ENCODE peak calls at places on chromosomes 16 and 17, in six cellular contexts. U, I, H, O, D and G are unnamed samples.

GRCh38 chr17:27319536-27320221 is 25.8 kb downstream of the WSB1 start:
- DNase-seq in U (no peak), I (peak), H (peak), O (no peak), D (peak), G (no peak)

GRCh38 chr16:82368041-82368440 is 198.0 kb upstream of the MPHOSPH6 start:
- DNase-seq in U (no peak), I (peak), H (no peak), O (peak), D (peak), G (peak)

GRCh38 chr17:50177476-50177875 is 11.7 kb downstream of the SGCA start:
- DNase-seq in U (no peak), I (peak), H (peak), O (no peak), D (peak), G (no peak)

GRCh38 chr16:165539-166374 is at the start of gene HBM:
- DNase-seq in U (no peak), I (no peak), H (no peak), O (no peak), D (no peak), G (no peak)

GRCh38 chr17:19386974-19387920 is at the start of gene MFAP4:
- DNase-seq in U (no peak), I (peak), H (peak), O (peak), D (peak), G (peak)

GRCh38 chr17:77700165-77700881 is 258.2 kb upstream of the TNRC6C start:
- DNase-seq in U (no peak), I (no peak), H (no peak), O (no peak), D (no peak), G (no peak)

GRCh38 chr17:81348097-81349055 is 46.9 kb upstream of the BAHCC1 start:
- DNase-seq in U (no peak), I (no peak), H (no peak), O (no peak), D (no peak), G (peak)

GRCh38 chr16:9159839-9160550 is 68.6 kb downstream of the HAPSTR1 start:
- DNase-seq in U (no peak), I (peak), H (peak), O (peak), D (peak), G (peak)

GRCh38 chr17:31487063-31487647 is 95.7 kb downstream of the RAB11FIP4 start:
- DNase-seq in U (no peak), I (no peak), H (no peak), O (no peak), D (no peak), G (no peak)

GRCh38 chr17:78391843-78392242 is 13.4 kb downstream of the PGS1 start:
- DNase-seq in U (no peak), I (peak), H (peak), O (no peak), D (peak), G (no peak)

GRCh38 chr17:79618383-79619067 is 7.7 kb upstream of the RBFOX3 start:
- DNase-seq in U (no peak), I (no peak), H (no peak), O (no peak), D (no peak), G (no peak)

GRCh38 chr17:59355695-59356323 is 24.4 kb downstream of the YPEL2 start:
- DNase-seq in U (no peak), I (no peak), H (no peak), O (no peak), D (no peak), G (no peak)

GRCh38 chr17:37084375-37084774 is 135.6 kb downstream of the AATF start:
- DNase-seq in U (no peak), I (no peak), H (no peak), O (no peak), D (no peak), G (no peak)

GRCh38 chr17:77569846-77570564 is 388.5 kb upstream of the TNRC6C start:
- DNase-seq in U (no peak), I (no peak), H (no peak), O (no peak), D (no peak), G (no peak)

GRCh38 chr17:43701318-43701743 is 39.6 kb upstream of the MEOX1 start:
- DNase-seq in U (no peak), I (peak), H (peak), O (peak), D (peak), G (peak)

GRCh38 chr16:68357923-68358322 is 47.1 kb downstream of the PRMT7 start:
- DNase-seq in U (no peak), I (no peak), H (no peak), O (peak), D (no peak), G (no peak)

GRCh38 chr17:41307647-41308046 is 1.5 kb downstream of the KRTAP16-1 start:
- DNase-seq in U (no peak), I (peak), H (no peak), O (no peak), D (peak), G (no peak)

GRCh38 chr17:65954148-65954449 is 237.8 kb downstream of the CEP112 start:
- DNase-seq in U (no peak), I (no peak), H (no peak), O (no peak), D (peak), G (no peak)

GRCh38 chr16:88498576-88499208 is 45.6 kb downstream of the ZFPM1 start:
- DNase-seq in U (no peak), I (no peak), H (no peak), O (no peak), D (no peak), G (no peak)

GRCh38 chr17:57296231-57296630 is 39.9 kb downstream of the MSI2 start:
- DNase-seq in U (no peak), I (no peak), H (no peak), O (no peak), D (no peak), G (no peak)

GRCh38 chr16:72939247-72939646 is 108.7 kb downstream of the ZFHX3 start:
- DNase-seq in U (no peak), I (peak), H (peak), O (no peak), D (peak), G (no peak)

GRCh38 chr16:50585331-50585776 is 37.2 kb downstream of the NKD1 start:
- DNase-seq in U (no peak), I (no peak), H (no peak), O (no peak), D (no peak), G (no peak)

GRCh38 chr16:3171181-3171854 is 16.7 kb upstream of the OR1F1 start:
- DNase-seq in U (no peak), I (no peak), H (no peak), O (no peak), D (no peak), G (peak)

GRCh38 chr16:70689970-70690905 is 4.4 kb upstream of the MTSS2 start:
- DNase-seq in U (no peak), I (no peak), H (no peak), O (no peak), D (no peak), G (no peak)

GRCh38 chr17:13562271-13562800 is 39.4 kb downstream of the HS3ST3A1 start:
- DNase-seq in U (no peak), I (peak), H (peak), O (no peak), D (peak), G (peak)

GRCh38 chr17:49443862-49444261 is 29.2 kb upstream of the PHB1 start:
- DNase-seq in U (no peak), I (peak), H (peak), O (no peak), D (no peak), G (no peak)

GRCh38 chr17:65436871-65437270 is 124.6 kb downstream of the AXIN2 start:
- DNase-seq in U (no peak), I (no peak), H (no peak), O (no peak), D (no peak), G (no peak)

GRCh38 chr16:67397451-67397801 is 4.1 kb upstream of the TPPP3 start:
- DNase-seq in U (no peak), I (peak), H (no peak), O (no peak), D (no peak), G (no peak)

GRCh38 chr16:57802635-57803412 is 533 bp upstream of the KIFC3 start:
- DNase-seq in U (no peak), I (peak), H (no peak), O (no peak), D (peak), G (peak)

GRCh38 chr16:89581045-89581695 is 5.6 kb downstream of the CPNE7 start:
- DNase-seq in U (no peak), I (peak), H (peak), O (no peak), D (peak), G (no peak)

GRCh38 chr17:79528592-79529125 is 82.2 kb downstream of the RBFOX3 start:
- DNase-seq in U (no peak), I (no peak), H (no peak), O (no peak), D (no peak), G (no peak)

GRCh38 chr17:77282524-77283515 is 142.1 kb downstream of the SEC14L1 start:
- DNase-seq in U (no peak), I (peak), H (no peak), O (no peak), D (no peak), G (no peak)

GRCh38 chr17:28950752-28951427 is 428 bp downstream of the PHF12 start:
- DNase-seq in U (no peak), I (no peak), H (no peak), O (no peak), D (no peak), G (no peak)

DNA sequence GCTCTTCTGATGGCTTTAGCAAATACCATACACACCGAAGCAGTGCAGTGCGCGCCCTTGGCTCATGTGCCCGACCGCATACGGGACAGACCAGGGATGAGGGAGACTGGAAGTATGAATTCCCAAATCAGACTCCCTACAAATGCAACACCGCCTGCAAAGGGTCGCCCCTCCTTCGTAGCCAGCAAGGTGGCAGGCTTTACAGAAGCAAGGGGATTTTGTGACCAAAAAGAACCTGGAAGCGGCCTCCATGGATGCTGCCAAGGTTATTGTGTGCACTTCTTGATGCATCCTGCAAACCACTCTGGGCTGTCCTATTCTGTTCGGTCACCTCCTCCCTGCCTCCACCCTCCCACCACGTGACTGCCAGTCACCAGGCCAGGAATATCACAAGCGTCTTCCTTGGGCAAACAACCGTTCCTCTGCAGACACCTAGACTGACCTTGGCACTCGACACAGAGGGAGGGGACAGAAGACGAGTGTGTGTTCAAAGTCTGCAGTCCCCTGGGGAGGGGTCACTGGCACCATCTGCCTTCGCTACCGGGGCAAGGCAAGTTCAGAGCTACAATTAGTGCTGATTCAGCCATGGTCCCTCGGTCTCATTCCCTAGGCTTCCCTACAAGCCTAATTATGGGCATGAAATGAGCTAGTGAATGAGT is 460.3 kb downstream of the SLC39A11 start:
- DNase-seq in U (no peak), I (no peak), H (no peak), O (no peak), D (no peak), G (no peak)
- TF ChIP-seq CTCF in U (no peak), I (no peak), H (no peak), O (no peak), D (no peak), G (no peak)

GRCh38 chr16:28924399-28924761 is 658 bp downstream of the RABEP2 start:
- DNase-seq in U (no peak), I (no peak), H (no peak), O (no peak), D (no peak), G (no peak)
- TF ChIP-seq CTCF in U (peak), I (no peak), H (no peak), O (no peak), D (no peak), G (no peak)

GRCh38 chr17:7262192-7263070 is at the start of gene CLDN7:
- DNase-seq in U (no peak), I (no peak), H (no peak), O (no peak), D (no peak), G (no peak)
- TF ChIP-seq CTCF in U (no peak), I (no peak), H (no peak), O (no peak), D (no peak), G (no peak)

DNA sequence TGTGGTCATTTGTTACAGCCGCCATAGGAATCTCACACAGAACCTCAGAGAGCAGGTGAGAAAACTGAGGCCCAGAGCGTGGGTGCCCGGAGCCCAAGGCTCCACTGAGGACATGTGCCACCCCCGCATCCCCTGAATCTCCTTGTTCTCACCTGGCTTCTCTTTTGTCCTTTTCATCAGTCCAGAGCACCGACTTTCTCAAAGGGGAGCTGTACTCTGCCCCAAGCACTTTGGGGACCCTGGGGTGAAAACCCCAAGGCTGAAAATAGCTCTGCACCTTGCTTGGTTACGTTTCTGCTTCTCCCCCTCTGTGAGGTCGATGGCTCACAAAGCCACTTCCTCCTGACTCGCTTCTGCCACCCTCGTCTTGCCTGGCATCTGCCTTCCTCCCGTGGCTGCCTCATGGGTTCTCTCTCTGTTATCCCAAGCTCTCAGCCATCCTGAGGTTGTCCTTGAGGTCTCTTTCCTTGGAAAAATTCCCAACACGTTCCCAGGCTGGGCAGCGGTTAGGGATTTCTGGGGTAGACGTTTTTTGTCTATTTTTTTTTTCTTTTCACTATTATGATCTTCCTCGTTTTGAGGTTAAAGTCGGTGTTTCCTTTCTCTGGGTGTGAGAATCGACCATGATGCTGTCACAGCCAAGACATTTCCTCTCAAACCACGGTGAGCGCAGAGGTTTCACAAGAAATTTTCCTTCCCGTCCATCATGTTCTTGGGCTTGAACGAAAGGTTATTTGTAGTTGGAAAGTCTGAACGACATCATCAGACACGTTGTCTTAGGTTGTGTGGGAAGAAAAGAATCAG is 37.2 kb downstream of the IRF8 start:
- DNase-seq in U (peak), I (no peak), H (no peak), O (peak), D (peak), G (peak)
- TF ChIP-seq CTCF in U (no peak), I (no peak), H (no peak), O (no peak), D (no peak), G (no peak)

GRCh38 chr16:6345090-6345489 is 987.6 kb upstream of the RBFOX1 start:
- DNase-seq in U (no peak), I (no peak), H (no peak), O (no peak), D (no peak), G (no peak)
- TF ChIP-seq CTCF in U (no peak), I (no peak), H (peak), O (peak), D (peak), G (peak)